ENCODE peak calls at places on chromosomes 16 and 17, in five cellular contexts. E is A549, F is hepatocyte, Y is colonic mucosa, N is thoracic aorta. O is an unnamed sample. For H3K9me3, the result is how much of the 10 kb centered on the place peaks cover.

GRCh38 chr16:83995756-83996155 is 27.7 kb downstream of the NECAB2 start:
- DNase-seq in E (no peak), F (peak), Y (peak), N (no peak), O (no peak)

GRCh38 chr16:59729613-59730012 is 995.5 kb upstream of the GOT2 start:
- DNase-seq in E (no peak), F (no peak), Y (no peak), N (no peak), O (no peak)

GRCh38 chr17:1082579-1082978 is 85.7 kb downstream of the TIMM22 start:
- DNase-seq in E (no peak), F (no peak), Y (no peak), N (no peak), O (no peak)

GRCh38 chr17:82440991-82441627 is 9.4 kb downstream of the CYBC1 start:
- DNase-seq in E (no peak), F (no peak), Y (no peak), N (no peak), O (no peak)

GRCh38 chr17:78144146-78144719 is 2.0 kb upstream of the C17orf99 start:
- DNase-seq in E (peak), F (peak), Y (peak), N (no peak), O (peak)

GRCh38 chr16:3021449-3022207 is 1.5 kb downstream of the TNFRSF12A start:
- DNase-seq in E (peak), F (peak), Y (peak), N (peak), O (peak)

GRCh38 chr16:30658731-30659506 is 688 bp downstream of the FBRS start:
- DNase-seq in E (peak), F (peak), Y (peak), N (peak), O (peak)

GRCh38 chr16:84451781-84452180 is 52.7 kb downstream of the MEAK7 start:
- DNase-seq in E (no peak), F (no peak), Y (no peak), N (no peak), O (no peak)

GRCh38 chr17:80887639-80888175 is 103.9 kb upstream of the CHMP6 start:
- DNase-seq in E (no peak), F (no peak), Y (no peak), N (no peak), O (no peak)

GRCh38 chr17:76434870-76435269 is 18.1 kb downstream of the UBE2O start:
- DNase-seq in E (no peak), F (no peak), Y (no peak), N (no peak), O (no peak)

GRCh38 chr17:38879878-38880727 is 10.2 kb downstream of the LASP1 start:
- DNase-seq in E (peak), F (peak), Y (no peak), N (no peak), O (no peak)

GRCh38 chr16:24139282-24139681 is 116.9 kb upstream of the CACNG3 start:
- DNase-seq in E (no peak), F (no peak), Y (no peak), N (no peak), O (no peak)

GRCh38 chr16:72927199-72928088 is 120.5 kb downstream of the ZFHX3 start:
- DNase-seq in E (peak), F (no peak), Y (no peak), N (no peak), O (peak)

GRCh38 chr16:23026777-23027362 is 122.4 kb downstream of the USP31 start:
- DNase-seq in E (peak), F (peak), Y (no peak), N (no peak), O (no peak)

GRCh38 chr17:49106366-49107210 is 26.0 kb upstream of the B4GALNT2 start:
- DNase-seq in E (peak), F (peak), Y (no peak), N (no peak), O (no peak)

GRCh38 chr16:64910351-64910750 is 211.5 kb downstream of the CDH11 start:
- DNase-seq in E (peak), F (peak), Y (peak), N (peak), O (peak)

GRCh38 chr17:4101127-4101798 is 41.6 kb downstream of the ZZEF1 start:
- DNase-seq in E (peak), F (peak), Y (no peak), N (no peak), O (no peak)

GRCh38 chr16:87982491-87983415 is 31.5 kb downstream of the BANP start:
- DNase-seq in E (no peak), F (no peak), Y (no peak), N (no peak), O (no peak)
- H3K27ac ChIP-seq in E (peak), F (no peak), Y (no peak), N (no peak), O (no peak)

DNA sequence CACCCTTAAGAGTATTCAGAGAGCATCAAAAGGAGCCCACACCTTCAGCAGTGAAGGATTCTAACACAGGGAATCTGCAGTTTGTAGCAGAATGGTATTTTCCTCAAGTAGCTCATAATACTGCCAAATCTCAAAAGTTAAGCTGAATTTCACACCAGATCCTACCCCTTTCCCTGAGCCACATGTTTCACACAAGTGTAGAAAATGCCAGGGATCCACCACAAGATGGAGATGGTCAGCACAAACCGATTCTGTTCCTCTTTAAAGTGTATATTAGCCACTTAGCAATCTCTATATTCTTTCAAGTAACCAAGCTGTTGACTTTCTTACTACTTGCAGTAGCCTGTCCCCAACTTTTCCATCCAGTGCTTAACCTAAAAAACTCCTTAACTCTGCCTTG is 13.2 kb downstream of the GINS2 start:
- DNase-seq in E (peak), F (no peak), Y (no peak), N (no peak), O (no peak)
- TF ChIP-seq CTCF in E (peak), F (peak), Y (no peak), N (no peak), O (peak)

GRCh38 chr16:35692824-35693223 is 2233.4 kb downstream of the TP53TG3F start:
- DNase-seq in E (no peak), F (no peak), Y (no peak), N (no peak), O (no peak)
- H3K9me3 ChIP-seq in E (under half), F (under half), Y (under half), N (under half), O (under half)

DNA sequence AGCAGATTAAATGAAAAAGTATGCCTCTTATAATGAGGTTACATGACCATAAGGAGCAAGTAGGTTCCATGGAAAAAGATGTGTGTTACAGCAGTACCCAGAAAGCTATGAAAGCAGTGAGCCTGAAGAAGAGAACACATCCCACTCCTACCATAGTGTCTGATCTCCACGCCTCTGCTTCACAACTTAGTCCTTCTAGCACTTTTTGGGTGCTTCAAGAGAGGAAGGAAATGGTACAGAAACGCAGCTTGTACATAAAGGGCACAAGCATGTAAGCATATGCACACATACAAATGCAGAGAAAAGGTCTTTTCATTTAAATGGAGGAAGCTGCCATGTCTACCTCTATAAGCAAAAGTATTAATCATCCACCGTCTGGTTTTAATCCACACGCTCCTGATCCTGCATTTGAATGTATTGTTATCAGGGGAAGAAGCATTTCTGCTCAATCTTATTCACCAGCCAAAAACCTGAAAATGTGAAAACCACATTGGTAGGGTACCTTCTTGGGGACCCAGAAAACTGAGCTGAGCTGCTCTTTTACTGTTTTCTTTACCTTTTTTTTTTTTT is 100.7 kb downstream of the HIC1 start:
- DNase-seq in E (no peak), F (no peak), Y (no peak), N (no peak), O (no peak)
- H3K27ac ChIP-seq in E (no peak), F (no peak), Y (no peak), N (no peak), O (no peak)

GRCh38 chr16:71565812-71566700 is 10.8 kb downstream of the TAT start:
- DNase-seq in E (no peak), F (no peak), Y (no peak), N (no peak), O (no peak)

GRCh38 chr16:71570143-71570542 is 6.7 kb downstream of the TAT start:
- DNase-seq in E (no peak), F (no peak), Y (no peak), N (no peak), O (no peak)

GRCh38 chr16:71569621-71570020 is 7.3 kb downstream of the TAT start:
- DNase-seq in E (no peak), F (peak), Y (peak), N (no peak), O (no peak)

GRCh38 chr16:71567931-71568330 is 9.0 kb downstream of the TAT start:
- DNase-seq in E (no peak), F (no peak), Y (no peak), N (no peak), O (no peak)

DNA sequence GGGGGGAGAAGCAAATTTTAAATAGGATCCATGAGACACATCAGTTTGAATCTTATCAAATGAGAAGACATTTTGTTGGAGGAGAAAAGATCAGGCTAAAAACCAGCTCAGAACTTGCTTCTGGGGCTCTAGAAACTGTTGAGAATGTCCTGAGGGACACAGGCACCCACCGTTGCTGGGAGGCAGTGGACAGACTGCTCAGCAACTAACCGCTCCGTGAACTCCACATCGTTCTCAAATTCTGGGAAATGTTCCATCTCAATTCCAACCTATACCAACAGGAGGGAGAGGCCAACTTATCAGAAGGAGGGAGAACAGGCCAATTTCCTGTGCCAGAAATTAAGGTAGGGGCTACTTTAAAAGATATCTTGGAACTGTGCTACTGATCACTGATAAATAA is 8.4 kb downstream of the TAT start:
- DNase-seq in E (no peak), F (no peak), Y (no peak), N (no peak), O (no peak)
- TF ChIP-seq CTCF in E (no peak), F (no peak), Y (no peak), N (no peak), O (no peak)

GRCh38 chr16:35506018-35506897 is 2046.8 kb downstream of the TP53TG3F start:
- DNase-seq in E (peak), F (no peak), Y (no peak), N (no peak), O (no peak)

GRCh38 chr16:35506898-35507194 is 2047.4 kb downstream of the TP53TG3F start:
- DNase-seq in E (no peak), F (no peak), Y (no peak), N (no peak), O (no peak)

GRCh38 chr16:35516551-35516950 is 2057.1 kb downstream of the TP53TG3F start:
- DNase-seq in E (no peak), F (no peak), Y (no peak), N (no peak), O (no peak)

DNA sequence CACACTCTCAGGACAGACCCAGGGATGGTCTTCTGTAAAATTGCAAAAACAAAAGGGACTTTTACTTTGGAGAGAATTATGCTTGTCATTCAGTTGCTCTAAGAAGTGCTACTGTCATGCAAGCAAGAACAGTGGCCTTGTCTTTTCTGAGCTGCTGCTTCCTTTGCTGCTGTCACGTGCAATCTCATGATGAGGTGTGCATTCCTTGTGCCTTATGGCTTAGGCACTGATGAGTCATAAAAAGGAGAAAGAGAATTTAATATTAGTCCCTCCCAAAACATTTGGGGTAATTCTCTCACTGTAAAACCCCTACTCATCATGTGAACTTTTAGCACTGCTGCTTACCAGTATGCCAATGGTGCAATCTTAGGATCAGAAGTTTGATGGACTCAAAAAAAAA is 2051.3 kb downstream of the TP53TG3F start:
- DNase-seq in E (no peak), F (no peak), Y (no peak), N (no peak), O (no peak)
- H3K9me3 ChIP-seq in E (under half), F (under half), Y (under half), N (under half), O (under half)

GRCh38 chr17:65609749-65610148 is 48.3 kb upstream of the AXIN2 start:
- DNase-seq in E (no peak), F (no peak), Y (peak), N (no peak), O (no peak)
- H3K27ac ChIP-seq in E (no peak), F (no peak), Y (no peak), N (no peak), O (no peak)

GRCh38 chr17:40025559-40025958 is 10.3 kb downstream of the CSF3 start:
- DNase-seq in E (no peak), F (no peak), Y (no peak), N (no peak), O (no peak)

GRCh38 chr17:40028595-40028994 is 13.4 kb downstream of the CSF3 start:
- DNase-seq in E (no peak), F (no peak), Y (no peak), N (no peak), O (no peak)

GRCh38 chr17:40025991-40026815 is 11.0 kb downstream of the CSF3 start:
- DNase-seq in E (no peak), F (peak), Y (no peak), N (no peak), O (no peak)

GRCh38 chr17:40027614-40028012 is 12.4 kb downstream of the CSF3 start:
- DNase-seq in E (no peak), F (no peak), Y (no peak), N (no peak), O (no peak)

GRCh38 chr17:40026816-40027613 is 11.8 kb downstream of the CSF3 start:
- DNase-seq in E (peak), F (peak), Y (peak), N (peak), O (peak)
- TF ChIP-seq CTCF in E (peak), F (peak), Y (peak), N (peak), O (peak)

DNA sequence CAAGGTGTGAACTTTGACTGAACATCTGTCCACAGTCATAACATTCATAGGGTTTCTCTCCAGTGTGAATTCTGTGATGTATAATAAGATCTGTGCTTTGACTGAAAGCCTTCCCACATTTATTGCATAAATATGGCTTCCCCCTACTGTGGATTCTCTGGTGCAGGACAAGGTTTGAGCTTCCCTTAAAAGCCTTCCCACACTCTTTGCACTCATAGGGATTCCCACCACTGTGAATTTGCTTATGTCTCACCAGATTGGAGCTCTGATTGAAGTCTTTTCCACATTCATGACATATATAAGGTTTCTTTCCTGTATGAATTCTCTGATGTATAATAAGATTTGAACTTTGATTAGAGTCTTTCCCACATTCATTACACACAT is 8.3 kb downstream of the ZNF594 start:
- DNase-seq in E (no peak), F (no peak), Y (no peak), N (no peak), O (no peak)
- H3K9me3 ChIP-seq in E (half or more), F (half or more), Y (under half), N (half or more), O (half or more)

GRCh38 chr17:28916302-28916934 is 13.5 kb upstream of the DHRS13 start:
- DNase-seq in E (peak), F (peak), Y (peak), N (no peak), O (no peak)

GRCh38 chr17:28917465-28917864 is 14.6 kb upstream of the DHRS13 start:
- DNase-seq in E (no peak), F (no peak), Y (no peak), N (no peak), O (no peak)

GRCh38 chr17:28917029-28917428 is 14.2 kb upstream of the DHRS13 start:
- DNase-seq in E (no peak), F (no peak), Y (no peak), N (no peak), O (no peak)

GRCh38 chr17:28918295-28918694 is 15.4 kb upstream of the DHRS13 start:
- DNase-seq in E (no peak), F (no peak), Y (no peak), N (no peak), O (no peak)

GRCh38 chr17:28920191-28920590 is 17.3 kb upstream of the DHRS13 start:
- DNase-seq in E (no peak), F (no peak), Y (no peak), N (no peak), O (no peak)
- H3K27ac ChIP-seq in E (no peak), F (no peak), Y (no peak), N (no peak), O (no peak)

O was measured in AG04450.